ENCODE peak calls at places on chromosomes 11 and 22, in five cellular contexts. R is GM13977; T is activated CD8-positive, alpha-beta T cell treated with anti-CD3 and anti-CD28 coated beads for 36 hours; I is progenitor cell of endocrine pancreas; U is heart left ventricle. Q is an unnamed sample.

GRCh38 chr22:50505276-50505775 is 2.2 kb downstream of the LMF2 start:
- DNase-seq in U (no peak), R (no peak), T (no peak), I (no peak), Q (no peak)

GRCh38 chr22:46547883-46548244 is 10.4 kb upstream of the CELSR1 start:
- DNase-seq in I (no peak), R (no peak), T (no peak), U (peak; percentile 91), Q (no peak)

GRCh38 chr11:17479284-17480214 is 2.9 kb upstream of the ABCC8 start:
- DNase-seq in U (no peak), I (peak; percentile 35), R (no peak), T (no peak), Q (no peak)

GRCh38 chr11:106879029-106879428 is 139.2 kb downstream of the GUCY1A2 start:
- DNase-seq in T (no peak), I (no peak), U (no peak), R (no peak), Q (no peak)

GRCh38 chr11:21405403-21405802 is 736.0 kb downstream of the NELL1 start:
- DNase-seq in I (no peak), U (no peak), T (no peak), R (no peak), Q (no peak)

GRCh38 chr11:45730014-45730413 is 64.6 kb upstream of the CHST1 start:
- DNase-seq in R (no peak), U (no peak), T (no peak), I (no peak), Q (no peak)

GRCh38 chr11:102810943-102811528 is 13.1 kb upstream of the MMP1 start:
- DNase-seq in R (no peak), T (no peak), U (no peak), I (no peak), Q (no peak)

GRCh38 chr11:125578783-125579182 is 9.5 kb downstream of the EI24 start:
- DNase-seq in R (no peak), I (no peak), U (no peak), T (no peak), Q (no peak)

GRCh38 chr11:97460091-97460490 is 1070.3 kb downstream of the JRKL start:
- DNase-seq in I (no peak), U (no peak), R (no peak), T (no peak), Q (no peak)

GRCh38 chr22:27488456-27489224 is 312.9 kb downstream of the MN1 start:
- DNase-seq in I (no peak), R (no peak), T (no peak), U (no peak), Q (no peak)

GRCh38 chr11:95084509-95084908 is 5.1 kb upstream of the ENDOD1 start:
- DNase-seq in I (no peak), R (peak; percentile 27), T (peak; percentile 84), U (no peak), Q (no peak)

GRCh38 chr11:72441647-72442267 is 7.4 kb upstream of the CLPB start:
- DNase-seq in T (no peak), U (no peak), I (no peak), R (no peak), Q (no peak)

GRCh38 chr11:124717786-124718634 is 21.7 kb upstream of the NRGN start:
- DNase-seq in U (peak; percentile 54), T (peak; percentile 33), R (no peak), I (no peak), Q (peak; percentile 48)

GRCh38 chr11:4539603-4540219 is 5.3 kb upstream of the OR52M1 start:
- DNase-seq in U (no peak), T (peak; percentile 66), I (peak; percentile 27), R (peak; percentile 48), Q (peak; percentile 43)

GRCh38 chr11:64844330-64845124 is at the start of gene CDC42BPG:
- DNase-seq in T (peak; percentile 74), I (peak; percentile 75), R (peak; percentile 90), U (peak; percentile 68), Q (peak; percentile 88)

GRCh38 chr11:119481667-119482400 is 58.9 kb upstream of the THY1 start:
- DNase-seq in I (no peak), T (no peak), U (no peak), R (no peak), Q (no peak)

GRCh38 chr11:72609045-72609444 is 65.2 kb downstream of the PDE2A start:
- DNase-seq in I (no peak), T (peak; percentile 28), U (no peak), R (peak; percentile 56), Q (no peak)

GRCh38 chr11:109612481-109612880 is 190.5 kb downstream of the C11orf87 start:
- DNase-seq in R (no peak), T (no peak), I (no peak), U (no peak), Q (no peak)

GRCh38 chr11:118485273-118485672 is 42.0 kb upstream of the TTC36 start:
- DNase-seq in R (no peak), T (no peak), U (no peak), I (no peak), Q (no peak)

GRCh38 chr11:134956461-134957209 is 544.6 kb upstream of the B3GAT1 start:
- DNase-seq in I (no peak), U (no peak), T (no peak), R (no peak), Q (no peak)

GRCh38 chr11:101091781-101092180 is 37.8 kb downstream of the PGR start:
- DNase-seq in T (no peak), U (no peak), R (peak; percentile 3), I (no peak), Q (no peak)

GRCh38 chr22:27966168-27967064 is 47.4 kb upstream of the PITPNB start:
- DNase-seq in I (no peak), U (no peak), R (no peak), T (no peak), Q (no peak)

GRCh38 chr22:32684148-32684821 is 117.2 kb upstream of the TIMP3 start:
- DNase-seq in I (no peak), T (no peak), U (no peak), R (no peak), Q (no peak)

GRCh38 chr22:26259510-26259909 is 90.2 kb downstream of the SEZ6L start:
- DNase-seq in R (no peak), I (peak; percentile 55), U (no peak), T (peak; percentile 48), Q (no peak)

GRCh38 chr11:91921974-91922373 is 302.6 kb upstream of the FAT3 start:
- DNase-seq in U (no peak), I (no peak), R (no peak), T (no peak), Q (no peak)

GRCh38 chr22:46453006-46453828 is 84.2 kb downstream of the CELSR1 start:
- DNase-seq in U (no peak), T (no peak), R (no peak), I (no peak), Q (no peak)

GRCh38 chr11:1255151-1255550 is 32.3 kb downstream of the MUC5B start:
- DNase-seq in U (no peak), R (no peak), T (no peak), I (no peak), Q (no peak)

GRCh38 chr22:31347251-31348008 is 1.3 kb upstream of the PATZ1 start:
- DNase-seq in U (peak; percentile 77), R (peak; percentile 67), I (peak; percentile 31), T (peak; percentile 74), Q (peak; percentile 74)

GRCh38 chr11:17572791-17573460 is 25.9 kb downstream of the OTOG start:
- DNase-seq in R (no peak), T (no peak), I (no peak), U (no peak), Q (no peak)

GRCh38 chr11:23556163-23556750 is 696.0 kb upstream of the CCDC179 start:
- DNase-seq in I (no peak), U (peak; percentile 15), R (no peak), T (no peak), Q (no peak)

GRCh38 chr11:23555085-23555484 is 694.8 kb upstream of the CCDC179 start:
- DNase-seq in U (no peak), T (no peak), I (no peak), R (no peak), Q (no peak)

DNA sequence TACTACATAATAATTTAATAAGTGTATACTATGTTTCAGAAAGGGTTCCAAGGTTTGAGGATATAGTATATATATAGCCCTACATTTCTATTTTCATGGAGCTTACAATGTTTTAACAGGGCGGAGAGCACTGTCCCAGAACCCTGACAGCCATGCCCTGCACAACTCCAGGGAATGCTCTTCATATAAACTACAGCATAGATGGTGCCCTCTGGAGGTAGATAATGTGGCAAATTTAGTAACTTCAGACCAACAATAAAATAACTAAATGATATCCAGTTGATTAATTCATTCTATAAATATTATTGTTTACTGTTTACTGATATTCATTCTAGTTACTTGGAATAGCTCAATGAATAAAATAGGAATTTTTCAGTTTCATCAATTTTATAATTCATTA is 693.7 kb upstream of the CCDC179 start:
- DNase-seq in I (no peak), R (no peak), T (no peak), U (no peak), Q (no peak)
- TF ChIP-seq CTCF in I (no peak), R (no peak), T (no peak), U (no peak), Q (no peak)

DNA sequence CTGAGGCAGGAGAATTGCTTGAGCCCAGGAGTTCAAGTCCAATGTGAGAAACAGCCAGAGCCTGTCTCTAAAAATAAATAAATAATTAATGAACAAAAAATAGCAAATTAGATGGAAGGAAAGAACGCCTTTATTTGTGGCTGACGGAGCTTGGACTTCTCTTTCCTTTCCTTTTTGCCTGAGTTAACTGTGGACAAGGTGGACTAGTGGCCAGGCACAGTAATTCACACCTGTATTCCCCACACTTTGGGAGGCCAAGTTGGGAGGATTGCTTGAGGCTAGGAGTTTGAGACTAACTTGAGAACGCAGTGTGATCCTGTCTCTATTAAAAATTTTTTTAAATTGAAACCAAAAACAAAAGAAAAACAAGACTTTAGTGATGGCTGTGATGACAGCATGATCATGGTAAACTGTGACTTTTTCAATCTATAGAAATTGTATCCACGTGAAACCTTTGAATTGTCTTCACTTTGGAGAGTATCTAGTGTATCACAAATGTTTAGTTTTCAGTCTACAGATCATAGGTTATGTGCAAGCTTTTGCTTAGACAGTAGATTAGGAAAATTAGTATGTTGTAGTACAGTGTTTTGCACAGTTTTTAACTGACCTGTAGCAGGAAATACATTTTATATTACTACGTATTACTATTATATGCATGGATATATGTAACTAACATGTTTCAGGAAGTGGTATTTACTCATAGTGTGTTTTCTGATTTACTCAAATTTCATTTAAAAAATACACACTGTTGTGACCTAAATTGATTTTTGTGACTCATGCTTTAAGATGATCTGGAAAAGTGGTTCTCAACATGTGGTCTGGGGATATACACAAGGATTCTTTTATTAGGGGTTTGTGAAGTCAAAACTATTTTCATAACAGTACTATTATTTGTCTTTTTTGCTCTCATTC is 42.1 kb downstream of the KDM2A start:
- DNase-seq in R (no peak), I (no peak), T (no peak), U (no peak), Q (no peak)
- TF ChIP-seq CTCF in R (no peak), I (peak; percentile 13), T (no peak), U (no peak), Q (no peak)

GRCh38 chr11:87726511-87726910 is 448.7 kb downstream of the RAB38 start:
- DNase-seq in R (no peak), T (no peak), I (no peak), U (no peak), Q (no peak)

GRCh38 chr11:87724358-87724757 is 450.9 kb downstream of the RAB38 start:
- DNase-seq in T (no peak), I (no peak), U (no peak), R (no peak), Q (no peak)

GRCh38 chr11:87719311-87720073 is 455.8 kb downstream of the RAB38 start:
- DNase-seq in U (no peak), R (no peak), I (no peak), T (no peak), Q (no peak)

GRCh38 chr11:87722756-87723599 is 452.3 kb downstream of the RAB38 start:
- DNase-seq in I (no peak), R (peak; percentile 9), U (no peak), T (peak; percentile 9), Q (peak; percentile 15)
- TF ChIP-seq CTCF in I (peak; percentile 58), R (peak; percentile 80), U (no peak), T (peak; percentile 34), Q (peak; percentile 68)

GRCh38 chr11:36056160-36056751 is 112.4 kb downstream of the LDLRAD3 start:
- DNase-seq in I (no peak), U (no peak), T (peak; percentile 5), R (peak; percentile 29), Q (peak; percentile 38)
- TF ChIP-seq CTCF in I (peak; percentile 63), U (peak; percentile 26), T (no peak), R (peak; percentile 65), Q (peak; percentile 16)